ENCODE peak calls at places on chromosomes 6 and 20, in four cellular contexts. S is renal cortical epithelial cell, C is substantia nigra, J is heart right ventricle. N is an unnamed sample.

GRCh38 chr6:50145125-50145524 is 95.4 kb upstream of the DEFB112 start:
- DNase-seq in S (peak; percentile 21), C (no peak), J (no peak), N (peak; percentile 15)

GRCh38 chr6:33822575-33823395 is 19.0 kb upstream of the MLN start:
- DNase-seq in J (no peak), S (no peak), C (no peak), N (no peak)

GRCh38 chr20:32470025-32470861 is 112.1 kb downstream of the ASXL1 start:
- DNase-seq in C (no peak), J (peak; percentile 84), S (peak; percentile 29), N (peak; percentile 81)

GRCh38 chr20:63310265-63310971 is 17.4 kb downstream of the COL20A1 start:
- DNase-seq in C (no peak), S (peak; percentile 7), J (no peak), N (peak; percentile 6)

GRCh38 chr6:135938588-135939215 is 87.2 kb downstream of the PDE7B start:
- DNase-seq in S (peak; percentile 8), C (no peak), J (peak; percentile 36), N (no peak)

GRCh38 chr6:154792761-154793160 is 59.5 kb downstream of the SCAF8 start:
- DNase-seq in C (no peak), S (no peak), J (no peak), N (no peak)

GRCh38 chr6:8437813-8438212 is 2.5 kb upstream of the SLC35B3 start:
- DNase-seq in C (no peak), J (no peak), S (no peak), N (no peak)

GRCh38 chr6:23174781-23175361 is 605.5 kb downstream of the HDGFL1 start:
- DNase-seq in S (peak; percentile 90), C (no peak), J (no peak), N (peak; percentile 75)

GRCh38 chr20:61417221-61417941 is 165.3 kb downstream of the CDH4 start:
- DNase-seq in S (no peak), C (no peak), J (no peak), N (no peak)

GRCh38 chr6:28807682-28808280 is 116.0 kb downstream of the TRIM27 start:
- DNase-seq in S (peak; percentile 7), J (no peak), C (no peak), N (peak; percentile 40)

GRCh38 chr20:52959125-52959524 is 13.0 kb upstream of the TSHZ2 start:
- DNase-seq in C (no peak), S (no peak), J (no peak), N (no peak)

GRCh38 chr6:146985111-146985510 is 219.1 kb upstream of the STXBP5 start:
- DNase-seq in J (no peak), C (no peak), S (peak; percentile 53), N (no peak)

GRCh38 chr6:150539111-150539510 is 60.6 kb upstream of the PLEKHG1 start:
- DNase-seq in S (no peak), J (no peak), C (no peak), N (no peak)

GRCh38 chr6:112130878-112131277 is 43.5 kb downstream of the FAM229B start:
- DNase-seq in J (no peak), C (no peak), S (no peak), N (no peak)

GRCh38 chr6:39962831-39963230 is 28.6 kb upstream of the MOCS1 start:
- DNase-seq in S (no peak), C (no peak), J (no peak), N (peak; percentile 44)

GRCh38 chr6:133568970-133569889 is 319.7 kb upstream of the TCF21 start:
- DNase-seq in C (no peak), J (peak; percentile 16), S (peak; percentile 84), N (peak; percentile 84)

GRCh38 chr6:130524552-130524951 is 158.7 kb downstream of the TMEM200A start:
- DNase-seq in S (no peak), J (no peak), C (no peak), N (no peak)

GRCh38 chr6:81751388-81752083 is 945 bp downstream of the TENT5A start:
- DNase-seq in C (peak; percentile 4), J (peak; percentile 53), S (no peak), N (no peak)

GRCh38 chr6:50823130-50823920 is 4.7 kb downstream of the TFAP2B start:
- DNase-seq in S (no peak), C (no peak), J (no peak), N (no peak)

GRCh38 chr20:3398681-3399252 is 8.7 kb downstream of the DNAAF9 start:
- DNase-seq in C (no peak), J (no peak), S (peak; percentile 51), N (peak; percentile 22)

GRCh38 chr20:59144179-59144830 is 19.3 kb upstream of the ZNF831 start:
- DNase-seq in J (no peak), S (no peak), C (no peak), N (no peak)

N was measured in kidney glomerular epithelial cell.